ENCODE peak calls at places on chromosome 16, in nine cellular contexts. Y, W, Z, P, M, R, A, O and C are unnamed samples.

GRCh38 chr16:59729613-59730012 is 995.5 kb upstream of the GOT2 start:
- DNase-seq in Y (no peak), W (no peak), Z (no peak), P (no peak), M (no peak), R (no peak), A (no peak), O (no peak), C (no peak)

GRCh38 chr16:73793286-73793685 is 503.3 kb upstream of the PSMD7 start:
- DNase-seq in Y (no peak), W (no peak), Z (no peak), P (no peak), M (no peak), R (no peak), A (no peak), O (no peak), C (no peak)

GRCh38 chr16:85851034-85851780 is 47.8 kb upstream of the IRF8 start:
- DNase-seq in Y (no peak), W (no peak), Z (no peak), P (no peak), M (no peak), R (no peak), A (no peak), O (peak), C (no peak)

GRCh38 chr16:58414938-58415451 is 22.7 kb downstream of the GINS3 start:
- DNase-seq in Y (no peak), W (no peak), Z (no peak), P (no peak), M (no peak), R (no peak), A (no peak), O (no peak), C (no peak)

GRCh38 chr16:70681382-70682238 is 4.2 kb downstream of the MTSS2 start:
- DNase-seq in Y (no peak), W (no peak), Z (no peak), P (peak), M (no peak), R (peak), A (no peak), O (no peak), C (no peak)

GRCh38 chr16:19882641-19883040 is 2.0 kb downstream of the GPRC5B start:
- DNase-seq in Y (peak), W (no peak), Z (no peak), P (no peak), M (no peak), R (no peak), A (no peak), O (no peak), C (no peak)

GRCh38 chr16:12323007-12323699 is 346.6 kb downstream of the SNX29 start:
- DNase-seq in Y (no peak), W (no peak), Z (no peak), P (no peak), M (no peak), R (no peak), A (no peak), O (no peak), C (no peak)

GRCh38 chr16:19843371-19843770 is 41.3 kb downstream of the GPRC5B start:
- DNase-seq in Y (no peak), W (no peak), Z (no peak), P (no peak), M (no peak), R (no peak), A (no peak), O (peak), C (no peak)

GRCh38 chr16:68374251-68374805 is 63.5 kb downstream of the PRMT7 start:
- DNase-seq in Y (no peak), W (no peak), Z (no peak), P (peak), M (no peak), R (no peak), A (no peak), O (no peak), C (no peak)

GRCh38 chr16:50472472-50472871 is 75.7 kb upstream of the NKD1 start:
- DNase-seq in Y (no peak), W (no peak), Z (no peak), P (no peak), M (no peak), R (no peak), A (no peak), O (no peak), C (no peak)

GRCh38 chr16:27544671-27545070 is 5.0 kb downstream of the GTF3C1 start:
- DNase-seq in Y (no peak), W (no peak), Z (no peak), P (no peak), M (no peak), R (peak), A (no peak), O (peak), C (no peak)

GRCh38 chr16:3999479-3999868 is 116.8 kb downstream of the ADCY9 start:
- DNase-seq in Y (peak), W (no peak), Z (no peak), P (no peak), M (peak), R (no peak), A (peak), O (peak), C (no peak)

GRCh38 chr16:58219432-58219831 is 21.5 kb upstream of the CSNK2A2 start:
- DNase-seq in Y (no peak), W (no peak), Z (no peak), P (no peak), M (no peak), R (no peak), A (no peak), O (no peak), C (no peak)

GRCh38 chr16:30041841-30042240 is 10.8 kb upstream of the TLCD3B start:
- DNase-seq in Y (peak), W (no peak), Z (no peak), P (no peak), M (no peak), R (no peak), A (no peak), O (no peak), C (no peak)
- TF ChIP-seq CTCF in Y (peak), W (peak), Z (peak), P (peak), M (peak), R (peak), A (peak), O (peak), C (peak)

GRCh38 chr16:15640966-15641365 is 2.0 kb downstream of the MARF1 start:
- DNase-seq in Y (no peak), W (no peak), Z (no peak), P (no peak), M (no peak), R (no peak), A (no peak), O (no peak), C (no peak)
- H3K4me3 ChIP-seq in Y (peak), W (no peak), Z (no peak), P (no peak), M (no peak), R (peak), A (no peak), O (no peak), C (no peak)

DNA sequence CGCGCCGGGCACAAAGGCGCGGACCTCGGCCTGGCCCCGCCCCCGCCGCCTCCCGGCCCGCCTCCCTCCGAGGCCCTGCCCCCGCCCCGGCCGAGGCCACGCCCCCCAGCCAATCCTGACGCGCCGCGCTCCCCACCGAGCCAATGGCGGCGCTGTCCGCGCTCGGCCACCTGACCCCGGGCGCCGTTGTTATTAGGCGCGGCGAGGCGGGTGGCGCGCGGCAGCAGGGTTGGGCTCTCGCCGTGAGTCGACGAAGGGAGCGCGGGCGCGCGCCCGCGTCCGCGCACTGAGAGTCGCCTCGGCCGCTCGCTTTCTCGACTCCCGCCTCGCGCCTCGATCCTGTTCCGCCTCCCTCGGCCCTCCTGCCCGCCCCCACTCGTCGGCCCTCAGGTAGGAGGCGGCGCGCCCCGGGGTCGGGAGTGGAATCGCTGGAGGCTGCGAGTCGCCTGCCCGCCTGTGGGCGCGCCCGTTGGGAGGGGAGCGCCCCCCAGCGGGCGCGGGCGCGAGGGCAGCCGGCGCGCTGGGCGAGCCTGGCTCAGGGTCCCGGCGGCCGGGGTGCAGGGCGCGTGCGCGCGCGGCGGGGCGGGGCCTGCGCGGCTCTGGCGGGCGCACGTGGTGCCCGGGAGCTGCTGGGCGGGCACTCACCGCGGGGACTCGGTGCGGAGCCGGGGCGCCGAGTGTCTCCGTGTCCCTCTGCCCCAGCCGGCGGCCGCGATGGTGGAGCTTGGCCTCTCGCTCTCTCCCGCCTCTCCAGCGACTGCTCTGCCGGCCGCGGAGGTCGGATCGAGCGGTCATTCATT is 405 bp upstream of the CBLN1 start:
- DNase-seq in Y (peak), W (peak), Z (peak), P (peak), M (no peak), R (peak), A (peak), O (peak), C (no peak)
- TF ChIP-seq CTCF in Y (peak), W (peak), Z (peak), P (no peak), M (no peak), R (peak), A (peak), O (no peak), C (no peak)

GRCh38 chr16:49096191-49096945 is 185.3 kb downstream of the CBLN1 start:
- DNase-seq in Y (no peak), W (no peak), Z (no peak), P (no peak), M (no peak), R (no peak), A (no peak), O (no peak), C (no peak)
- H3K4me3 ChIP-seq in Y (no peak), W (no peak), Z (no peak), P (no peak), M (no peak), R (no peak), A (no peak), O (no peak), C (no peak)

DNA sequence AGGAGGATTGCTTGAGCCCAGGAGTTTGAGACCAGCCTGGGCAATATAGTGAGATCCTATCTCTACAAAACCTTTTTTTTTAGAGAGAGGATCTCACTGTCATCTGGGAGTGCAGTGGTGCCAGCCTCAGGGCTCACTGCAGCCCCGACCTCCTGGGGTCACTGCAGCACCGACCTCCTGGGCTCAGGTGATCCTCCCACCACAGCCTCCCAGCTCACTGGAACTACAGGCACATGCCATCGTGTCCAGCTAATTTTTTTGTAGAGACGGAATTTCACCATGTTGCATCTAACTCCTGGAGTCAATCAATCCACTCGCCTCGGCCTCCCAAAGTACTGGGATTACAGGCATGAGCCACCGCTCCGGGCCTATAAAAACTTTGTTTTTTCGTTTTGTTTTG is 15.4 kb downstream of the MAPK8IP3 start:
- DNase-seq in Y (no peak), W (no peak), Z (no peak), P (peak), M (no peak), R (no peak), A (no peak), O (no peak), C (no peak)
- TF ChIP-seq CTCF in Y (no peak), W (no peak), Z (no peak), P (no peak), M (no peak), R (no peak), A (no peak), O (no peak), C (no peak)

GRCh38 chr16:89166696-89167424 is 4.7 kb upstream of the CDH15 start:
- DNase-seq in Y (no peak), W (no peak), Z (no peak), P (no peak), M (no peak), R (no peak), A (no peak), O (no peak), C (no peak)
- H3K4me3 ChIP-seq in Y (peak), W (no peak), Z (no peak), P (no peak), M (no peak), R (peak), A (no peak), O (no peak), C (no peak)

DNA sequence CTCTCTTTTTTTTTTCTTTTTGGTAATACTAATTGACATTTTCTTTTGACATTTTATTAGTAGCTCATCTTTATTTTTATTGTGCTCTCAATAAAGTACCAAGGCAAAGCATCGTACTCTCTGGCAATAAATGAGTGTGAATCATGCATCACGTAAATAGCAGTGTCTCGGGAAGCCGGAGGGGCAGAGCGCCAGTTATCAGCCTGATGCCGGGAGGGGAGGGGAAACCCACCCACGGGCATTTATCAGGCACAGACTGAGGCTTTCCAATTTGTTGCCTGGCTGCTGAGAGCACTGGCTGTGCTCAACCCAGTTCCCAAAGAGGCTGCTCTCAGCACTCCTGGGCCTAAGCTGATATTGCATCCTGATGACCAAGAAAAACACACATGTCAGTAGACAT is 118.4 kb upstream of the CDH5 start:
- DNase-seq in Y (no peak), W (peak), Z (peak), P (no peak), M (peak), R (no peak), A (no peak), O (peak), C (peak)
- TF ChIP-seq CTCF in Y (no peak), W (no peak), Z (no peak), P (no peak), M (no peak), R (no peak), A (no peak), O (no peak), C (no peak)

GRCh38 chr16:52501746-52502145 is 45.2 kb downstream of the TOX3 start:
- DNase-seq in Y (no peak), W (no peak), Z (no peak), P (no peak), M (no peak), R (no peak), A (no peak), O (no peak), C (no peak)

GRCh38 chr16:52498640-52499039 is 48.3 kb downstream of the TOX3 start:
- DNase-seq in Y (peak), W (no peak), Z (no peak), P (no peak), M (no peak), R (no peak), A (no peak), O (no peak), C (no peak)

GRCh38 chr16:52500963-52501362 is 46.0 kb downstream of the TOX3 start:
- DNase-seq in Y (no peak), W (no peak), Z (no peak), P (no peak), M (no peak), R (no peak), A (no peak), O (no peak), C (no peak)

GRCh38 chr16:52497067-52497816 is 49.7 kb downstream of the TOX3 start:
- DNase-seq in Y (no peak), W (no peak), Z (no peak), P (no peak), M (no peak), R (no peak), A (no peak), O (no peak), C (no peak)

DNA sequence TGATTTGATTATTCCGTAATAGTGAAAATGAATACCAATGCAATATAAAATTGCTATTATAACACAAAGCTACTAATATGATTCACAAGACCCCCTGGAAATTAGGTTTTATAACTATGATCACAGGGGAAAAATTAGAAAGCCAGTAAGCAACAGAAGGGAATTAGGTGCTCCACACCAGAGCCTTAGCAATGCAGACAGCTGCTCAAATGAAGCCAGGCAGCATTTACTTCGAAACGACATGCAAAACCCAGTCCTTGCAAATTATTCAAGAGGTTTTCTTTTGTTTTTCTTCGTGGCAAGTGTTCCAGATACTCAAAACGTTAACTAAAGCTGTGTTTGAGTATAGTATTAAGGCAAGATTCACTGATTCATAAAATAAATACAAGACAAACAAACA is 47.9 kb downstream of the TOX3 start:
- DNase-seq in Y (peak), W (no peak), Z (no peak), P (no peak), M (no peak), R (no peak), A (no peak), O (no peak), C (no peak)
- H3K4me3 ChIP-seq in Y (peak), W (no peak), Z (no peak), P (no peak), M (no peak), R (no peak), A (no peak), O (no peak), C (no peak)

GRCh38 chr16:14309906-14310305 is 238.8 kb downstream of the MRTFB start:
- DNase-seq in Y (no peak), W (no peak), Z (no peak), P (no peak), M (no peak), R (peak), A (peak), O (no peak), C (no peak)

GRCh38 chr16:14307623-14308356 is 236.7 kb downstream of the MRTFB start:
- DNase-seq in Y (peak), W (no peak), Z (peak), P (no peak), M (no peak), R (peak), A (peak), O (no peak), C (no peak)

GRCh38 chr16:14308357-14308723 is 237.2 kb downstream of the MRTFB start:
- DNase-seq in Y (no peak), W (no peak), Z (no peak), P (no peak), M (no peak), R (peak), A (no peak), O (no peak), C (no peak)

GRCh38 chr16:14309001-14309886 is 238.1 kb downstream of the MRTFB start:
- DNase-seq in Y (peak), W (no peak), Z (peak), P (no peak), M (no peak), R (peak), A (no peak), O (no peak), C (no peak)

DNA sequence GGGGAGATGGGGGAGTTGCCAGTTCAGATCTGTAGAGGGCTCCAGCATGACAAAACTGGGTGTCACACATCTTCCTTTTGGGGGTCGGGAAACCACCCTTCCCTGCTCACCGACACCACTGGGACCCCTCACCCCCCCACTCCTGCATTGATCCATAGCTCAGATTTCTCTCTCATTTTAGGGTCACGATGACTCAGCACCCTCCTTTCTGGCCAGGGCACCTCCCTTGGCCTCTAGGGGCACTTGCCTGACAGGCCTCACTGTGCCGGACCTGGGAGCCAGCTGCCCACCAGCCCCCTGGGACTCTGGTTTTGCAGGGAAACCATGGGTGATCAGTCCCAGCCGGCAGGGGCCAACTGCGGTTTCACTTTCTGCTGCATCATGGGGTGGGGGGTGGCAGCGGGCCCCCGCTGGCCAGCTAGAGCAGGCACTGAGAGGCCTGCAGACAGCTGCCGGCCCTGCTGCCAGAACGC is 239.4 kb downstream of the MRTFB start:
- DNase-seq in Y (peak), W (no peak), Z (no peak), P (no peak), M (no peak), R (peak), A (peak), O (no peak), C (no peak)
- TF ChIP-seq CTCF in Y (peak), W (no peak), Z (no peak), P (no peak), M (peak), R (no peak), A (peak), O (no peak), C (peak)